ENCODE peak calls at places on chromosomes 2 and 18, in nine cellular contexts. One of them, this sample, is unnamed.
A peak's percentile ranks its signal among the peaks of the same experiment; 100 is the strongest.

GRCh38 chr2:108271691-108272253 is 16.9 kb upstream of the SULT1C2 start:
- DNase-seq in G401: no peak
- DNase-seq in kidney: no peak
- DNase-seq in activated effector memory CD4-positive, alpha-beta T cell treated with anti-CD3 and anti-CD28 coated beads, Interleukin-2, amount 50 U/mL, for 16 hours: no peak
- DNase-seq in neuronal stem cell: no peak
- DNase-seq in H4: peak; percentile 87
- DNase-seq in sciatic nerve: peak; percentile 67
- DNase-seq in cardiac septum: no peak
- DNase-seq in cardiac fibroblast: peak; percentile 30
- DNase-seq in this sample: no peak

GRCh38 chr2:101395545-101396351 is 8.4 kb upstream of the CREG2 start:
- DNase-seq in G401: no peak
- DNase-seq in kidney: no peak
- DNase-seq in activated effector memory CD4-positive, alpha-beta T cell treated with anti-CD3 and anti-CD28 coated beads, Interleukin-2, amount 50 U/mL, for 16 hours: no peak
- DNase-seq in neuronal stem cell: no peak
- DNase-seq in H4: no peak
- DNase-seq in sciatic nerve: no peak
- DNase-seq in cardiac septum: no peak
- DNase-seq in cardiac fibroblast: no peak
- DNase-seq in this sample: no peak

GRCh38 chr2:55843096-55843991 is 80.2 kb downstream of the EFEMP1 start:
- DNase-seq in G401: no peak
- DNase-seq in kidney: no peak
- DNase-seq in activated effector memory CD4-positive, alpha-beta T cell treated with anti-CD3 and anti-CD28 coated beads, Interleukin-2, amount 50 U/mL, for 16 hours: no peak
- DNase-seq in neuronal stem cell: no peak
- DNase-seq in H4: peak; percentile 98
- DNase-seq in sciatic nerve: no peak
- DNase-seq in cardiac septum: no peak
- DNase-seq in cardiac fibroblast: peak; percentile 84
- DNase-seq in this sample: no peak

GRCh38 chr2:108477062-108477461 is 28.1 kb downstream of the GCC2 start:
- DNase-seq in G401: no peak
- DNase-seq in kidney: no peak
- DNase-seq in activated effector memory CD4-positive, alpha-beta T cell treated with anti-CD3 and anti-CD28 coated beads, Interleukin-2, amount 50 U/mL, for 16 hours: no peak
- DNase-seq in neuronal stem cell: no peak
- DNase-seq in H4: no peak
- DNase-seq in sciatic nerve: no peak
- DNase-seq in cardiac septum: no peak
- DNase-seq in cardiac fibroblast: no peak
- DNase-seq in this sample: no peak

GRCh38 chr2:178482437-178482836 is 2.2 kb downstream of the PLEKHA3 start:
- DNase-seq in G401: no peak
- DNase-seq in kidney: no peak
- DNase-seq in activated effector memory CD4-positive, alpha-beta T cell treated with anti-CD3 and anti-CD28 coated beads, Interleukin-2, amount 50 U/mL, for 16 hours: no peak
- DNase-seq in neuronal stem cell: no peak
- DNase-seq in H4: no peak
- DNase-seq in sciatic nerve: no peak
- DNase-seq in cardiac septum: no peak
- DNase-seq in cardiac fibroblast: no peak
- DNase-seq in this sample: no peak

GRCh38 chr2:23664069-23664788 is 262.7 kb downstream of the ATAD2B start:
- DNase-seq in G401: no peak
- DNase-seq in kidney: peak; percentile 57
- DNase-seq in activated effector memory CD4-positive, alpha-beta T cell treated with anti-CD3 and anti-CD28 coated beads, Interleukin-2, amount 50 U/mL, for 16 hours: no peak
- DNase-seq in neuronal stem cell: no peak
- DNase-seq in H4: no peak
- DNase-seq in sciatic nerve: no peak
- DNase-seq in cardiac septum: no peak
- DNase-seq in cardiac fibroblast: no peak
- DNase-seq in this sample: no peak

GRCh38 chr2:215423234-215423633 is 12.6 kb downstream of the FN1 start:
- DNase-seq in G401: no peak
- DNase-seq in kidney: no peak
- DNase-seq in activated effector memory CD4-positive, alpha-beta T cell treated with anti-CD3 and anti-CD28 coated beads, Interleukin-2, amount 50 U/mL, for 16 hours: no peak
- DNase-seq in neuronal stem cell: no peak
- DNase-seq in H4: no peak
- DNase-seq in sciatic nerve: no peak
- DNase-seq in cardiac septum: no peak
- DNase-seq in cardiac fibroblast: peak; percentile 62
- DNase-seq in this sample: no peak

GRCh38 chr18:67600781-67601180 is 84.3 kb upstream of the DSEL start:
- DNase-seq in G401: no peak
- DNase-seq in kidney: no peak
- DNase-seq in activated effector memory CD4-positive, alpha-beta T cell treated with anti-CD3 and anti-CD28 coated beads, Interleukin-2, amount 50 U/mL, for 16 hours: no peak
- DNase-seq in neuronal stem cell: no peak
- DNase-seq in H4: no peak
- DNase-seq in sciatic nerve: no peak
- DNase-seq in cardiac septum: no peak
- DNase-seq in cardiac fibroblast: peak; percentile 13
- DNase-seq in this sample: no peak

GRCh38 chr18:50161806-50162205 is 33.1 kb downstream of the MYO5B start:
- DNase-seq in G401: no peak
- DNase-seq in kidney: no peak
- DNase-seq in activated effector memory CD4-positive, alpha-beta T cell treated with anti-CD3 and anti-CD28 coated beads, Interleukin-2, amount 50 U/mL, for 16 hours: no peak
- DNase-seq in neuronal stem cell: no peak
- DNase-seq in H4: peak; percentile 48
- DNase-seq in sciatic nerve: no peak
- DNase-seq in cardiac septum: no peak
- DNase-seq in cardiac fibroblast: no peak
- DNase-seq in this sample: no peak

GRCh38 chr18:8177330-8178016 is 431.8 kb upstream of the RAB12 start:
- DNase-seq in G401: no peak
- DNase-seq in kidney: no peak
- DNase-seq in activated effector memory CD4-positive, alpha-beta T cell treated with anti-CD3 and anti-CD28 coated beads, Interleukin-2, amount 50 U/mL, for 16 hours: no peak
- DNase-seq in neuronal stem cell: no peak
- DNase-seq in H4: no peak
- DNase-seq in sciatic nerve: no peak
- DNase-seq in cardiac septum: no peak
- DNase-seq in cardiac fibroblast: peak; percentile 29
- DNase-seq in this sample: no peak

This sample was measured in effector CD8-positive, alpha-beta T cell.